ENCODE peak calls at places on chromosomes 12 and 14, in four cellular contexts. O is sigmoid colon, S is IMR-90, T is body of pancreas. B is an unnamed sample.

GRCh38 chr14:105322791-105323556 is 8.4 kb downstream of the PACS2 start:
- DNase-seq in O (no peak), S (no peak), T (no peak), B (no peak)

GRCh38 chr14:23182372-23183014 is 967 bp downstream of the SLC7A8 start:
- DNase-seq in O (no peak), T (peak), S (no peak), B (no peak)

GRCh38 chr14:73124180-73124894 is 12.0 kb upstream of the PSEN1 start:
- DNase-seq in S (no peak), O (no peak), T (no peak), B (no peak)

GRCh38 chr14:54654600-54654999 is 87.7 kb downstream of the SAMD4A start:
- DNase-seq in S (no peak), T (no peak), O (no peak), B (no peak)

GRCh38 chr12:132423251-132424117 is 66.5 kb upstream of the FBRSL1 start:
- DNase-seq in T (no peak), S (no peak), O (no peak), B (no peak)

GRCh38 chr12:116389990-116390655 is 112.6 kb upstream of the MED13L start:
- DNase-seq in O (no peak), T (no peak), S (peak), B (peak)

GRCh38 chr14:22131749-22132476 is 457.1 kb downstream of the DAD1 start:
- DNase-seq in O (no peak), S (peak), T (no peak), B (no peak)

GRCh38 chr14:34035177-34035933 is 84.5 kb upstream of the EGLN3 start:
- DNase-seq in T (no peak), O (no peak), S (no peak), B (no peak)

GRCh38 chr12:121697093-121697698 is 15.4 kb upstream of the TMEM120B start:
- DNase-seq in T (no peak), O (no peak), S (peak), B (peak)

GRCh38 chr12:7089196-7089871 is 2.9 kb downstream of the C1R start:
- DNase-seq in T (no peak), O (no peak), S (no peak), B (no peak)

GRCh38 chr12:116821291-116821690 is 60.0 kb downstream of the HRK start:
- DNase-seq in O (no peak), S (no peak), T (no peak), B (no peak)

GRCh38 chr12:56634837-56635538 is 4.9 kb upstream of the BAZ2A start:
- DNase-seq in O (peak), T (peak), S (peak), B (peak)

GRCh38 chr12:114018669-114019068 is 52.5 kb upstream of the RBM19 start:
- DNase-seq in T (no peak), O (no peak), S (peak), B (no peak)

GRCh38 chr12:97022831-97023230 is 115.8 kb downstream of the NEDD1 start:
- DNase-seq in O (no peak), S (no peak), T (no peak), B (no peak)

GRCh38 chr14:79583738-79584405 is 627.4 kb downstream of the DIO2 start:
- DNase-seq in T (no peak), O (no peak), S (peak), B (peak)

GRCh38 chr12:4807813-4808212 is 87.6 kb downstream of the GALNT8 start:
- DNase-seq in O (no peak), T (no peak), S (no peak), B (no peak)

GRCh38 chr14:22510527-22511110 is 78.4 kb downstream of the DAD1 start:
- DNase-seq in T (no peak), O (no peak), S (peak), B (peak)

GRCh38 chr12:110600254-110600653 is 13.7 kb upstream of the TCTN1 start:
- DNase-seq in S (peak), T (no peak), O (no peak), B (peak)

GRCh38 chr14:104933721-104934379 is 9.2 kb downstream of the PLD4 start:
- DNase-seq in O (peak), T (no peak), S (no peak), B (no peak)

GRCh38 chr12:94783343-94783742 is 133.0 kb upstream of the TMCC3 start:
- DNase-seq in T (no peak), O (no peak), S (no peak), B (peak)

GRCh38 chr12:3142386-3142785 is 65.2 kb downstream of the TSPAN9 start:
- DNase-seq in T (no peak), S (no peak), O (no peak), B (no peak)
- H3K4me3 ChIP-seq in T (no peak), S (no peak), O (no peak), B (no peak)

GRCh38 chr12:22100952-22101748 is 55.1 kb downstream of the CMAS start:
- DNase-seq in T (peak), S (peak), O (no peak), B (peak)
- TF ChIP-seq CTCF in T (peak), S (peak), O (peak), B (peak)

GRCh38 chr14:50366589-50366988 is 30.1 kb downstream of the CDKL1 start:
- DNase-seq in O (no peak), T (no peak), S (no peak), B (no peak)

GRCh38 chr14:50364792-50365191 is 31.9 kb downstream of the CDKL1 start:
- DNase-seq in T (no peak), S (no peak), O (no peak), B (no peak)

GRCh38 chr14:50366115-50366514 is 30.6 kb downstream of the CDKL1 start:
- DNase-seq in T (no peak), S (peak), O (no peak), B (no peak)

GRCh38 chr14:50362791-50363733 is 33.6 kb downstream of the CDKL1 start:
- DNase-seq in S (peak), O (no peak), T (no peak), B (no peak)

GRCh38 chr14:50363734-50364113 is 33.0 kb downstream of the CDKL1 start:
- DNase-seq in O (no peak), S (peak), T (no peak), B (peak)
- H3K4me3 ChIP-seq in O (no peak), S (peak), T (no peak), B (peak)

GRCh38 chr14:36450550-36450949 is 69.5 kb downstream of the NKX2-1 start:
- DNase-seq in S (no peak), O (no peak), T (no peak), B (no peak)
- TF ChIP-seq CTCF in S (no peak), O (no peak), T (no peak), B (no peak)